ENCODE peak calls at places on chromosome 19, in ten cellular contexts. C is stimulated activated CD4-positive, alpha-beta T cell treated with anti-CD3 and anti-CD28 coated beads, Interleukin-4, amount 100 ng/mL, for 48 hours; M is pancreas; V is anterior cingulate cortex; Y is iris pigment epithelial cell; Q is activated CD8-positive, alpha-beta memory T cell treated with anti-CD3 and anti-CD28 coated beads, Interleukin-2, amount 50 U/mL, for 48 hours; L is H4; D is LoVo; U is HS-27A; J is heart left ventricle. R is an unnamed sample.

GRCh38 chr19:42546831-42547500 is 18.7 kb upstream of the CEACAM1 start:
- DNase-seq in U (no peak), L (no peak), M (no peak), C (no peak), V (no peak), J (no peak), Y (no peak), Q (no peak), D (no peak), R (no peak)

GRCh38 chr19:44113138-44113783 is at the start of gene ZNF225:
- DNase-seq in L (peak), U (peak), V (peak), M (peak), Y (peak), J (peak), D (peak), C (peak), Q (peak), R (peak)

GRCh38 chr19:3062165-3063105 is at the start of gene TLE5:
- DNase-seq in C (peak), V (peak), D (peak), M (peak), L (no peak), Y (peak), U (no peak), Q (peak), J (peak), R (no peak)

GRCh38 chr19:1912760-1913505 is 7.7 kb downstream of the ADAT3 start:
- DNase-seq in Q (no peak), C (no peak), J (no peak), D (no peak), U (no peak), V (no peak), M (no peak), Y (no peak), L (no peak), R (no peak)

GRCh38 chr19:16920816-16921529 is 32.2 kb downstream of the F2RL3 start:
- DNase-seq in U (peak), D (peak), V (no peak), J (no peak), M (no peak), Y (peak), Q (no peak), L (peak), C (no peak), R (peak)

GRCh38 chr19:19232231-19232630 is 20.5 kb downstream of the NCAN start:
- DNase-seq in V (no peak), D (no peak), M (no peak), Y (no peak), L (no peak), J (no peak), Q (no peak), C (no peak), U (no peak), R (no peak)

GRCh38 chr19:15264061-15264932 is 32.0 kb upstream of the EPHX3 start:
- DNase-seq in D (no peak), C (peak), M (peak), U (no peak), V (peak), L (peak), Y (peak), J (peak), Q (peak), R (peak)

GRCh38 chr19:22604571-22605274 is 29.4 kb upstream of the ZNF492 start:
- DNase-seq in D (no peak), Y (no peak), L (no peak), C (no peak), U (no peak), M (no peak), J (no peak), V (no peak), Q (no peak), R (no peak)

GRCh38 chr19:47022541-47023447 is 3.2 kb downstream of the NPAS1 start:
- DNase-seq in D (no peak), M (no peak), Y (no peak), V (no peak), Q (no peak), L (no peak), U (no peak), C (no peak), J (no peak), R (no peak)

GRCh38 chr19:18291590-18292459 is 10.4 kb upstream of the JUND start:
- DNase-seq in L (peak), D (peak), U (no peak), C (peak), Q (peak), J (peak), Y (peak), M (peak), V (peak), R (peak)

GRCh38 chr19:30911491-30911890 is 437.7 kb downstream of the TSHZ3 start:
- DNase-seq in Y (no peak), Q (no peak), M (no peak), L (no peak), D (no peak), C (no peak), U (no peak), V (no peak), J (no peak), R (no peak)

GRCh38 chr19:36423925-36424324 is 5.5 kb upstream of the ZFP82 start:
- DNase-seq in D (no peak), L (no peak), C (no peak), Y (no peak), M (no peak), J (no peak), Q (no peak), U (no peak), V (no peak), R (no peak)

R was measured in IMR-90.